ENCODE peak calls at places on chromosomes 16 and 17, in five cellular contexts. B, K, C, X and I are unnamed samples. For H3K4me1, the result is how much of the 10 kb centered on the place peaks cover.

GRCh38 chr16:54286067-54286329 is 589 bp downstream of the IRX3 start:
- ATAC-seq in B (no peak), K (no peak), C (no peak), X (no peak), I (no peak)

GRCh38 chr17:19387921-19388521 is 1.0 kb upstream of the MFAP4 start:
- ATAC-seq in B (no peak), K (peak), C (no peak), X (no peak), I (peak)

GRCh38 chr16:8656376-8656775 is 18.0 kb upstream of the ABAT start:
- ATAC-seq in B (no peak), K (no peak), C (no peak), X (no peak), I (no peak)

GRCh38 chr16:53967172-53967571 is 263.2 kb downstream of the FTO start:
- ATAC-seq in B (no peak), K (no peak), C (no peak), X (no peak), I (no peak)

GRCh38 chr17:49157784-49158183 is 25.2 kb downstream of the B4GALNT2 start:
- ATAC-seq in B (no peak), K (no peak), C (peak), X (peak), I (no peak)

GRCh38 chr17:35972535-35972934 is 8.8 kb downstream of the CCL16 start:
- ATAC-seq in B (no peak), K (no peak), C (no peak), X (peak), I (no peak)

GRCh38 chr17:38547439-38547838 is 58.3 kb downstream of the SRCIN1 start:
- ATAC-seq in B (no peak), K (no peak), C (no peak), X (no peak), I (no peak)

GRCh38 chr17:48555616-48556533 is 11.0 kb upstream of the HOXB2 start:
- ATAC-seq in B (peak), K (no peak), C (peak), X (no peak), I (no peak)

GRCh38 chr16:81531415-81531814 is 86.8 kb downstream of the CMIP start:
- ATAC-seq in B (peak), K (peak), C (no peak), X (no peak), I (no peak)

GRCh38 chr16:71855937-71856662 is 10.3 kb downstream of the ATXN1L start:
- ATAC-seq in B (no peak), K (no peak), C (no peak), X (no peak), I (no peak)

GRCh38 chr17:17824780-17825614 is 11.8 kb downstream of the SREBF1 start:
- ATAC-seq in B (no peak), K (no peak), C (peak), X (peak), I (no peak)

GRCh38 chr17:61235821-61236197 is 163.8 kb upstream of the TBX2 start:
- ATAC-seq in B (no peak), K (no peak), C (no peak), X (peak), I (no peak)

GRCh38 chr17:78826836-78827509 is 13.6 kb downstream of the USP36 start:
- ATAC-seq in B (peak), K (peak), C (no peak), X (no peak), I (no peak)

GRCh38 chr16:22425847-22426246 is 51.4 kb upstream of the CDR2 start:
- ATAC-seq in B (no peak), K (no peak), C (no peak), X (peak), I (no peak)

GRCh38 chr17:4877089-4877488 is 22.2 kb upstream of the C17orf107 start:
- ATAC-seq in B (no peak), K (peak), C (no peak), X (no peak), I (no peak)

GRCh38 chr16:88549671-88550643 is 20.2 kb upstream of the ZC3H18 start:
- ATAC-seq in B (peak), K (peak), C (peak), X (peak), I (no peak)
- TF ChIP-seq POLR2AphosphoS5 in B (no peak), K (no peak), C (no peak), X (no peak), I (no peak)

DNA sequence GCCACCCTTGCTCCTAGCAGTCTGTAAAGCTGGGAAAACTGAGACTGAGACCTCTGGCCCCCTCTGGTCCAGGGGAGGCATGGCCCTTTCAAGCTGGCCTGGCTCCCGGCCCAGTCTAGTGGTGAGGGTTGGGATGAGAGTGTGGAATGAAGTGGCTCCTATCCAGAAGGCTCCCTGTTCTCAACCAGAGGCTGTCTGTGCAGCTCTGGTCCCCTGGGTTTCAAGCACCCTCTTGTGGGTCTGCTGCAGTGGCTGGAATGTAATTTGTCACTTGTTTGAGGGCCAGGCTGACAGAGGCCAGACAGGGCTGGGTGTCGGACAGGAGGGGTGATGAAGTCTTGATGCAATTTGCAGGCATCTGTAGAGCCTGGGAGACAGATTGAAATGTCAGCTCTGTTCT is 22.1 kb upstream of the PHF12 start:
- ATAC-seq in B (no peak), K (peak), C (peak), X (peak), I (no peak)
- H3K4me1 ChIP-seq in B (under half), K (under half), C (under half), X (under half), I (under half)

GRCh38 chr16:75023019-75023418 is 24.2 kb downstream of the ZNRF1 start:
- ATAC-seq in B (no peak), K (no peak), C (no peak), X (no peak), I (no peak)
- TF ChIP-seq EP300 in B (no peak), K (no peak), C (no peak), X (no peak), I (no peak)

GRCh38 chr17:40286473-40286872 is 1.2 kb upstream of the CDC6 start:
- ATAC-seq in B (no peak), K (no peak), C (no peak), X (no peak), I (no peak)
- TF ChIP-seq POLR2AphosphoS5 in B (no peak), K (no peak), C (no peak), X (no peak), I (no peak)